ENCODE peak calls at places on chromosomes 1 and 21, in seven cellular contexts. H is omental fat pad, Y is dorsolateral prefrontal cortex, D is upper lobe of left lung, C is testis, U is cardiac fibroblast, R is PC-3. J is an unnamed sample.

GRCh38 chr1:61851235-61851634 is 109.0 kb downstream of the PATJ start:
- DNase-seq in H (no peak), Y (no peak), D (no peak), C (no peak), U (no peak), R (no peak), J (no peak)

GRCh38 chr1:33634806-33635205 is 162.4 kb downstream of the ZSCAN20 start:
- DNase-seq in H (no peak), Y (no peak), D (no peak), C (peak; percentile 58), U (peak; percentile 17), R (peak; percentile 47), J (no peak)

GRCh38 chr1:221217029-221217428 is 337.8 kb downstream of the HLX start:
- DNase-seq in H (no peak), Y (no peak), D (no peak), C (no peak), U (peak; percentile 7), R (peak; percentile 53), J (no peak)

GRCh38 chr1:31605908-31606427 is 11.5 kb upstream of the HCRTR1 start:
- DNase-seq in H (no peak), Y (no peak), D (no peak), C (no peak), U (peak; percentile 46), R (no peak), J (no peak)

GRCh38 chr1:201275266-201275666 is 8.0 kb upstream of the PKP1 start:
- DNase-seq in H (no peak), Y (no peak), D (peak; percentile 80), C (no peak), U (peak; percentile 81), R (peak; percentile 100), J (no peak)

GRCh38 chr1:82177190-82177589 is 376.5 kb downstream of the ADGRL2 start:
- DNase-seq in H (no peak), Y (no peak), D (no peak), C (no peak), U (peak; percentile 50), R (peak; percentile 8), J (no peak)

GRCh38 chr1:205448540-205449253 is 7.1 kb downstream of the BLACAT1 start:
- DNase-seq in H (no peak), Y (no peak), D (no peak), C (no peak), U (no peak), R (peak; percentile 36), J (no peak)

GRCh38 chr21:45045481-45045880 is 28.9 kb upstream of the ADARB1 start:
- DNase-seq in H (no peak), Y (no peak), D (no peak), C (no peak), U (peak; percentile 80), R (no peak), J (no peak)

GRCh38 chr1:7738044-7738443 is 33.1 kb upstream of the VAMP3 start:
- DNase-seq in H (no peak), Y (no peak), D (no peak), C (no peak), U (no peak), R (no peak), J (no peak)

GRCh38 chr1:229885568-229886495 is 181.2 kb upstream of the GALNT2 start:
- DNase-seq in H (no peak), Y (no peak), D (no peak), C (no peak), U (no peak), R (no peak), J (peak; percentile 25)

GRCh38 chr1:91015794-91016550 is 5.9 kb downstream of the ZNF644 start:
- DNase-seq in H (no peak), Y (no peak), D (no peak), C (no peak), U (no peak), R (peak; percentile 97), J (no peak)

GRCh38 chr1:27161594-27161993 is 6.7 kb upstream of the SLC9A1 start:
- DNase-seq in H (no peak), Y (no peak), D (no peak), C (no peak), U (no peak), R (peak; percentile 70), J (no peak)

GRCh38 chr21:25735895-25736597 is 1.3 kb downstream of the GABPA start:
- DNase-seq in H (no peak), Y (no peak), D (no peak), C (no peak), U (peak; percentile 34), R (peak; percentile 9), J (no peak)

GRCh38 chr1:39294531-39294930 is 90.0 kb downstream of the MACF1 start:
- DNase-seq in H (no peak), Y (no peak), D (no peak), C (no peak), U (peak; percentile 46), R (no peak), J (no peak)

GRCh38 chr1:97050501-97050900 is 328.9 kb downstream of the PTBP2 start:
- DNase-seq in H (no peak), Y (no peak), D (no peak), C (no peak), U (peak; percentile 76), R (peak; percentile 51), J (no peak)

GRCh38 chr21:46189959-46190490 is 5.8 kb upstream of the SPATC1L start:
- DNase-seq in H (peak; percentile 16), Y (peak; percentile 34), D (no peak), C (peak; percentile 12), U (no peak), R (no peak), J (no peak)

GRCh38 chr1:23237516-23237915 is 20.2 kb upstream of the HTR1D start:
- DNase-seq in H (no peak), Y (no peak), D (no peak), C (no peak), U (no peak), R (no peak), J (no peak)

GRCh38 chr21:45306832-45307571 is 19.3 kb upstream of the POFUT2 start:
- DNase-seq in H (no peak), Y (peak; percentile 96), D (peak; percentile 92), C (peak; percentile 96), U (peak; percentile 94), R (no peak), J (no peak)

GRCh38 chr21:31756787-31757186 is 24.9 kb upstream of the SCAF4 start:
- DNase-seq in H (no peak), Y (no peak), D (no peak), C (no peak), U (no peak), R (no peak), J (no peak)

GRCh38 chr1:226429051-226429461 is 21.2 kb upstream of the PARP1 start:
- DNase-seq in H (no peak), Y (no peak), D (peak; percentile 38), C (no peak), U (no peak), R (peak; percentile 55), J (no peak)

GRCh38 chr1:2840036-2840809 is 38.7 kb upstream of the TTC34 start:
- DNase-seq in H (no peak), Y (peak; percentile 35), D (peak; percentile 28), C (no peak), U (no peak), R (no peak), J (no peak)
- TF ChIP-seq CTCF in H (no peak), Y (no peak), D (no peak), C (no peak), U (no peak), R (peak; percentile 27), J (no peak)

DNA sequence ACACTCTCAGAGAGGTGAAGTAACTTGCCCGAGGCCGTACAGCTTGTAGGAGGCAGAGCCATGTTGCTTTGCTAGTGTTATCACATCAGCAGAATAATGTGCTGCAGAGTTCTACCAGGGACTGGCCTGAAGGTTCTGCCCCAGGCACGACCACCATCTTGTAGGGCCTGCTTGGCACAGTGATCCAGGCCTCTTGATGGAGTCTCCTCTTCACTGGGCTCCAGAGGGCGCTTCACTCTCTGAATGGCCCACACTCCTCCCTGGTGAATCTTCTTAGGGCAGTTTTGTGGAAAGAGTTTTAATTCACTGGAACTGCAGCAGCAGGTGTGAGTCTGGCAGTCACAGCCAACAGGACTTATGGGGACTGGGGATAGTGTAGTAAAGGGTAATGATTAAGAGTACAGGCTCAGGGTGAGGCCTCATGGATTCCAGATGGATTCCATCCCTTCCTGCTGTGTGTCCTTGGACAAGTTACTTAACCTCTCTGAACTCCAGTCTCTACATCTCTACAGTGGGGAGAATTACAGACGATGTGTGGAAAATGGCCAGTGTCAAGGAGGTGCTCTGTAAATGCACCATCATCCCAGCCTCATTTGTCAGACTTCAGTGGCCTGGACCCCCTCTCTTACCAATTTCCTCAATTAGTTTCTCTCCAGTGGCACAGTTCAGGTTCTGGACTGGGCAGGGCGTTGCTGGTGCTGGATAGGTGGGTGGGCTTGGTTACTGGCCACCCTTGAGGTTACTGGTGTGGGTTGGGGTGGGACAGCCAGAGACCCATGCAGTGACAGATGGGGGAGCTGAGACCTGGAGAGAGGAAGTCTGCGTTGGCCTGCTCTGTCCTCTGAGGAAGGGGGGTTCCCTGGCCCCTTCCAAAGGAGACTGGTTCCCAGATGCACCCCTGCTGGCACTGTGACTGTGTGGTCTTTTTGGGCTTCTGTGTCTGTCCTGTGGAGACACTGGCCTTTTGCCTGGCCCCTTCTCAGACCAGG is 45.9 kb upstream of the CSF3R start:
- DNase-seq in H (no peak), Y (no peak), D (no peak), C (peak; percentile 13), U (no peak), R (no peak), J (peak; percentile 57)
- TF ChIP-seq CTCF in H (no peak), Y (no peak), D (no peak), C (no peak), U (no peak), R (peak; percentile 48), J (no peak)

DNA sequence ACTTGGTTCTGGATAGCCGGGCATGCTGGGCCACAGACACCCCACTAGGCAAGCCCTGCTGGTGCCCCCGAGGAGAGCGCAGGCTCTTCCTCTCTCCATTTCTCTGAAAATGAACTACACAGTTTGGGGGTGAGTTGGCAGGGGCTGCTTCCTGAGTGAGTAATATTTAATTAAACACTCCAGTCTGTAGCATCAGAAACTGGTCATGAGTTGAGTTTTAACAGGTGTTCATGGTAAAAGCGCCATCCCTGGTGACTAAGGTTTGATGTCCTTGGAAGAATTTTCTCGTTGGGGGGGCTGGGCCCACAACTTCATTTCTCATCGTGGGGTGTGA is 1.7 kb downstream of the SPSB1 start:
- DNase-seq in H (no peak), Y (no peak), D (no peak), C (no peak), U (peak; percentile 67), R (peak; percentile 91), J (no peak)
- TF ChIP-seq CTCF in H (no peak), Y (no peak), D (no peak), C (no peak), U (no peak), R (no peak), J (no peak)

GRCh38 chr1:111789077-111789476 is 33.4 kb downstream of the DDX20 start:
- DNase-seq in H (no peak), Y (no peak), D (no peak), C (no peak), U (peak; percentile 49), R (no peak), J (no peak)

GRCh38 chr1:111786669-111787207 is 31.0 kb downstream of the DDX20 start:
- DNase-seq in H (no peak), Y (no peak), D (no peak), C (peak; percentile 21), U (no peak), R (no peak), J (no peak)

GRCh38 chr1:111789666-111790316 is 34.1 kb downstream of the DDX20 start:
- DNase-seq in H (no peak), Y (no peak), D (no peak), C (no peak), U (peak; percentile 85), R (no peak), J (no peak)

GRCh38 chr1:111779546-111779945 is 23.8 kb downstream of the DDX20 start:
- DNase-seq in H (no peak), Y (no peak), D (no peak), C (no peak), U (no peak), R (no peak), J (no peak)

GRCh38 chr1:111784273-111784901 is 28.7 kb downstream of the DDX20 start:
- DNase-seq in H (no peak), Y (no peak), D (no peak), C (no peak), U (no peak), R (no peak), J (no peak)
- TF ChIP-seq CTCF in H (no peak), Y (no peak), D (no peak), C (no peak), U (no peak), R (no peak), J (no peak)